ENCODE peak calls at places on chromosomes 2 and 18, in eight cellular contexts. One of them, this sample, is unnamed.

GRCh38 chr18:77133051-77133919 is 702 bp upstream of the MBP start:
- DNase-seq in neural progenitor cell: peak
- DNase-seq in endodermal cell: peak
- DNase-seq in fibroblast of lung: no peak
- DNase-seq in NB4: peak
- DNase-seq in A549: no peak
- DNase-seq in mammary epithelial cell: no peak
- DNase-seq in left lung: peak
- DNase-seq in this sample: no peak

GRCh38 chr2:66679422-66679821 is 244.5 kb downstream of the MEIS1 start:
- DNase-seq in mammary epithelial cell: no peak
- DNase-seq in endodermal cell: peak
- DNase-seq in fibroblast of lung: no peak
- DNase-seq in NB4: no peak
- DNase-seq in neural progenitor cell: peak
- DNase-seq in A549: no peak
- DNase-seq in left lung: no peak
- DNase-seq in this sample: no peak

GRCh38 chr2:134504586-134505336 is 214.0 kb downstream of the TMEM163 start:
- DNase-seq in endodermal cell: peak
- DNase-seq in neural progenitor cell: no peak
- DNase-seq in fibroblast of lung: no peak
- DNase-seq in A549: no peak
- DNase-seq in mammary epithelial cell: peak
- DNase-seq in left lung: no peak
- DNase-seq in NB4: no peak
- DNase-seq in this sample: no peak

GRCh38 chr2:177724398-177725287 is 332.1 kb downstream of the AGPS start:
- DNase-seq in A549: peak
- DNase-seq in endodermal cell: peak
- DNase-seq in NB4: peak
- DNase-seq in mammary epithelial cell: peak
- DNase-seq in neural progenitor cell: peak
- DNase-seq in left lung: no peak
- DNase-seq in fibroblast of lung: peak
- DNase-seq in this sample: peak

GRCh38 chr2:159243521-159243920 is 43.0 kb downstream of the WDSUB1 start:
- DNase-seq in fibroblast of lung: no peak
- DNase-seq in left lung: no peak
- DNase-seq in A549: no peak
- DNase-seq in mammary epithelial cell: no peak
- DNase-seq in NB4: no peak
- DNase-seq in neural progenitor cell: no peak
- DNase-seq in endodermal cell: no peak
- DNase-seq in this sample: no peak

GRCh38 chr2:53861824-53862223 is 2.1 kb upstream of the GPR75 start:
- DNase-seq in neural progenitor cell: no peak
- DNase-seq in endodermal cell: no peak
- DNase-seq in fibroblast of lung: no peak
- DNase-seq in mammary epithelial cell: no peak
- DNase-seq in NB4: no peak
- DNase-seq in left lung: no peak
- DNase-seq in A549: no peak
- DNase-seq in this sample: no peak

GRCh38 chr2:196369967-196370366 is 198.6 kb upstream of the STK17B start:
- DNase-seq in fibroblast of lung: no peak
- DNase-seq in endodermal cell: no peak
- DNase-seq in A549: no peak
- DNase-seq in mammary epithelial cell: peak
- DNase-seq in NB4: no peak
- DNase-seq in neural progenitor cell: no peak
- DNase-seq in left lung: no peak
- DNase-seq in this sample: no peak

GRCh38 chr2:159506764-159507406 is 109.5 kb downstream of the BAZ2B start:
- DNase-seq in left lung: no peak
- DNase-seq in fibroblast of lung: peak
- DNase-seq in mammary epithelial cell: peak
- DNase-seq in NB4: no peak
- DNase-seq in neural progenitor cell: no peak
- DNase-seq in endodermal cell: no peak
- DNase-seq in A549: no peak
- DNase-seq in this sample: no peak

GRCh38 chr2:195477996-195478382 is 179.0 kb upstream of the SLC39A10 start:
- DNase-seq in endodermal cell: no peak
- DNase-seq in neural progenitor cell: no peak
- DNase-seq in NB4: no peak
- DNase-seq in mammary epithelial cell: no peak
- DNase-seq in left lung: no peak
- DNase-seq in A549: no peak
- DNase-seq in fibroblast of lung: no peak
- DNase-seq in this sample: peak

GRCh38 chr18:9782073-9782857 is 74.2 kb downstream of the RAB31 start:
- DNase-seq in left lung: no peak
- DNase-seq in neural progenitor cell: no peak
- DNase-seq in A549: peak
- DNase-seq in endodermal cell: peak
- DNase-seq in fibroblast of lung: peak
- DNase-seq in NB4: peak
- DNase-seq in mammary epithelial cell: peak
- DNase-seq in this sample: peak

GRCh38 chr2:133760366-133760765 is 192.1 kb upstream of the NCKAP5 start:
- DNase-seq in NB4: no peak
- DNase-seq in neural progenitor cell: no peak
- DNase-seq in left lung: no peak
- DNase-seq in A549: no peak
- DNase-seq in fibroblast of lung: peak
- DNase-seq in endodermal cell: no peak
- DNase-seq in mammary epithelial cell: no peak
- DNase-seq in this sample: peak

GRCh38 chr2:233801357-233802131 is 23.4 kb downstream of the MROH2A start:
- DNase-seq in fibroblast of lung: peak
- DNase-seq in A549: no peak
- DNase-seq in neural progenitor cell: no peak
- DNase-seq in left lung: no peak
- DNase-seq in NB4: peak
- DNase-seq in mammary epithelial cell: peak
- DNase-seq in endodermal cell: peak
- DNase-seq in this sample: peak

GRCh38 chr2:119425620-119426395 is 5.8 kb upstream of the TMEM37 start:
- DNase-seq in NB4: no peak
- DNase-seq in left lung: no peak
- DNase-seq in A549: peak
- DNase-seq in mammary epithelial cell: no peak
- DNase-seq in endodermal cell: no peak
- DNase-seq in neural progenitor cell: no peak
- DNase-seq in fibroblast of lung: no peak
- DNase-seq in this sample: peak

GRCh38 chr2:125004091-125004800 is 979.2 kb downstream of the CNTNAP5 start:
- DNase-seq in NB4: no peak
- DNase-seq in A549: no peak
- DNase-seq in endodermal cell: no peak
- DNase-seq in neural progenitor cell: no peak
- DNase-seq in fibroblast of lung: peak
- DNase-seq in mammary epithelial cell: peak
- DNase-seq in left lung: no peak
- DNase-seq in this sample: no peak

GRCh38 chr2:21072477-21073242 is 28.8 kb upstream of the APOB start:
- DNase-seq in NB4: no peak
- DNase-seq in neural progenitor cell: no peak
- DNase-seq in mammary epithelial cell: no peak
- DNase-seq in fibroblast of lung: no peak
- DNase-seq in left lung: no peak
- DNase-seq in A549: no peak
- DNase-seq in endodermal cell: peak
- DNase-seq in this sample: no peak

GRCh38 chr2:55163258-55163657 is 68.8 kb downstream of the CLHC1 start:
- DNase-seq in neural progenitor cell: no peak
- DNase-seq in left lung: no peak
- DNase-seq in NB4: no peak
- DNase-seq in endodermal cell: no peak
- DNase-seq in fibroblast of lung: peak
- DNase-seq in A549: no peak
- DNase-seq in mammary epithelial cell: no peak
- DNase-seq in this sample: peak

GRCh38 chr2:111617804-111618576 is 266.0 kb downstream of the ANAPC1 start:
- DNase-seq in endodermal cell: no peak
- DNase-seq in A549: no peak
- DNase-seq in neural progenitor cell: no peak
- DNase-seq in NB4: no peak
- DNase-seq in left lung: peak
- DNase-seq in fibroblast of lung: no peak
- DNase-seq in mammary epithelial cell: no peak
- DNase-seq in this sample: no peak

GRCh38 chr2:53515435-53516332 is 251.9 kb upstream of the CHAC2 start:
- DNase-seq in fibroblast of lung: peak
- DNase-seq in left lung: no peak
- DNase-seq in endodermal cell: peak
- DNase-seq in neural progenitor cell: peak
- DNase-seq in NB4: no peak
- DNase-seq in A549: peak
- DNase-seq in mammary epithelial cell: peak
- DNase-seq in this sample: no peak

GRCh38 chr2:61822255-61822654 is 31.6 kb downstream of the FAM161A start:
- DNase-seq in neural progenitor cell: no peak
- DNase-seq in A549: no peak
- DNase-seq in mammary epithelial cell: no peak
- DNase-seq in fibroblast of lung: no peak
- DNase-seq in left lung: no peak
- DNase-seq in endodermal cell: no peak
- DNase-seq in NB4: no peak
- DNase-seq in this sample: no peak

GRCh38 chr2:232349946-232350635 is 28.5 kb upstream of the ALPP start:
- DNase-seq in mammary epithelial cell: no peak
- DNase-seq in fibroblast of lung: no peak
- DNase-seq in NB4: no peak
- DNase-seq in neural progenitor cell: no peak
- DNase-seq in endodermal cell: no peak
- DNase-seq in left lung: peak
- DNase-seq in A549: no peak
- DNase-seq in this sample: no peak

GRCh38 chr2:127166221-127166860 is 53.8 kb downstream of the CYP27C1 start:
- DNase-seq in endodermal cell: no peak
- DNase-seq in NB4: no peak
- DNase-seq in A549: no peak
- DNase-seq in left lung: no peak
- DNase-seq in fibroblast of lung: no peak
- DNase-seq in mammary epithelial cell: no peak
- DNase-seq in neural progenitor cell: no peak
- DNase-seq in this sample: no peak

GRCh38 chr2:208280933-208281332 is 14.9 kb downstream of the PIKFYVE start:
- DNase-seq in mammary epithelial cell: peak
- DNase-seq in A549: no peak
- DNase-seq in left lung: no peak
- DNase-seq in endodermal cell: no peak
- DNase-seq in NB4: peak
- DNase-seq in fibroblast of lung: peak
- DNase-seq in neural progenitor cell: no peak
- DNase-seq in this sample: peak

GRCh38 chr2:54524236-54524991 is 68.3 kb downstream of the SPTBN1 start:
- DNase-seq in NB4: peak
- DNase-seq in mammary epithelial cell: peak
- DNase-seq in left lung: no peak
- DNase-seq in neural progenitor cell: no peak
- DNase-seq in A549: peak
- DNase-seq in fibroblast of lung: peak
- DNase-seq in endodermal cell: no peak
- DNase-seq in this sample: peak

GRCh38 chr2:151198646-151199045 is 63.0 kb downstream of the RBM43 start:
- DNase-seq in endodermal cell: no peak
- DNase-seq in neural progenitor cell: no peak
- DNase-seq in fibroblast of lung: peak
- DNase-seq in left lung: no peak
- DNase-seq in NB4: no peak
- DNase-seq in A549: no peak
- DNase-seq in mammary epithelial cell: peak
- DNase-seq in this sample: no peak

GRCh38 chr2:159124931-159125467 is 156.6 kb downstream of the TANC1 start:
- DNase-seq in mammary epithelial cell: no peak
- DNase-seq in fibroblast of lung: peak
- DNase-seq in endodermal cell: no peak
- DNase-seq in A549: no peak
- DNase-seq in neural progenitor cell: no peak
- DNase-seq in NB4: peak
- DNase-seq in left lung: no peak
- DNase-seq in this sample: peak

GRCh38 chr18:47260924-47261701 is 9.7 kb upstream of the SKOR2 start:
- DNase-seq in endodermal cell: peak
- DNase-seq in neural progenitor cell: peak
- DNase-seq in mammary epithelial cell: no peak
- DNase-seq in left lung: no peak
- DNase-seq in fibroblast of lung: no peak
- DNase-seq in A549: no peak
- DNase-seq in NB4: no peak
- DNase-seq in this sample: no peak
- TF ChIP-seq CTCF in endodermal cell: peak
- TF ChIP-seq CTCF in neural progenitor cell: peak
- TF ChIP-seq CTCF in mammary epithelial cell: no peak
- TF ChIP-seq CTCF in left lung: no peak
- TF ChIP-seq CTCF in fibroblast of lung: no peak
- TF ChIP-seq CTCF in A549: no peak
- TF ChIP-seq CTCF in NB4: no peak
- TF ChIP-seq CTCF in this sample: no peak

GRCh38 chr2:239440511-239440959 is 39.7 kb upstream of the HDAC4 start:
- DNase-seq in mammary epithelial cell: no peak
- DNase-seq in neural progenitor cell: peak
- DNase-seq in NB4: no peak
- DNase-seq in left lung: no peak
- DNase-seq in endodermal cell: peak
- DNase-seq in A549: no peak
- DNase-seq in fibroblast of lung: no peak
- DNase-seq in this sample: no peak
- H3K4me3 ChIP-seq in mammary epithelial cell: no peak
- H3K4me3 ChIP-seq in neural progenitor cell: peak
- H3K4me3 ChIP-seq in NB4: no peak
- H3K4me3 ChIP-seq in left lung: no peak
- H3K4me3 ChIP-seq in endodermal cell: no peak
- H3K4me3 ChIP-seq in A549: no peak
- H3K4me3 ChIP-seq in fibroblast of lung: no peak
- H3K4me3 ChIP-seq in this sample: no peak

DNA sequence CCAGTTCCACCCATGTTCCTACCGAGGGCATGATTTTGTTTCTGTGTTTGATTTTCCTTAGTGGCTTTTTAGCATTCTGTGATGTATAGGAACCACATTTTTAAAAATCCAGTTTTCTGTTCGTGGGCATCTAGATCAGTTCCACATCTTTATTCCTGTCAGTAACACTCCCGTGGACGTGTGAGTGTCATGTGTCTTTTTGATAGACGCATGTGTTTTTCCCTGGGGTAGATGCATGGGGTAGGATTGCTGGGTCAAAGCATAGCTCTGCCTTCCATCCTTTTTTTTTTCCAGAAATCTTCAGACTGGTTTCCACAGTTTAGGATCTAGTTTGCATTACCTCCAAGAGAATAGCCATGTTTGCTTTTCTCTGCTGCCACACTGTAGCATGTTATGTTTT is 38.7 kb downstream of the CCDC74A start:
- DNase-seq in mammary epithelial cell: no peak
- DNase-seq in neural progenitor cell: no peak
- DNase-seq in A549: no peak
- DNase-seq in endodermal cell: no peak
- DNase-seq in left lung: no peak
- DNase-seq in fibroblast of lung: no peak
- DNase-seq in NB4: no peak
- DNase-seq in this sample: no peak
- TF ChIP-seq CTCF in mammary epithelial cell: no peak
- TF ChIP-seq CTCF in neural progenitor cell: no peak
- TF ChIP-seq CTCF in A549: no peak
- TF ChIP-seq CTCF in endodermal cell: no peak
- TF ChIP-seq CTCF in left lung: no peak
- TF ChIP-seq CTCF in fibroblast of lung: no peak
- TF ChIP-seq CTCF in NB4: no peak
- TF ChIP-seq CTCF in this sample: no peak

GRCh38 chr18:63137999-63138448 is 181.5 kb downstream of the BCL2 start:
- DNase-seq in mammary epithelial cell: no peak
- DNase-seq in neural progenitor cell: no peak
- DNase-seq in endodermal cell: no peak
- DNase-seq in fibroblast of lung: no peak
- DNase-seq in A549: no peak
- DNase-seq in left lung: no peak
- DNase-seq in NB4: no peak
- DNase-seq in this sample: no peak
- H3K4me3 ChIP-seq in mammary epithelial cell: no peak
- H3K4me3 ChIP-seq in neural progenitor cell: no peak
- H3K4me3 ChIP-seq in endodermal cell: no peak
- H3K4me3 ChIP-seq in fibroblast of lung: no peak
- H3K4me3 ChIP-seq in A549: no peak
- H3K4me3 ChIP-seq in left lung: no peak
- H3K4me3 ChIP-seq in NB4: no peak
- H3K4me3 ChIP-seq in this sample: no peak